ENCODE peak calls at places on chromosome 19, in four cellular contexts. W, H, R and P are unnamed samples.

GRCh38 chr19:5339950-5340636 is 519 bp downstream of the PTPRS start:
- DNase-seq in W (peak), H (peak), R (peak), P (no peak)

GRCh38 chr19:45767410-45767880 is 1.6 kb downstream of the SIX5 start:
- DNase-seq in W (peak), H (peak), R (peak), P (peak)

GRCh38 chr19:48271531-48272151 is 1.8 kb downstream of the ZNF114 start:
- DNase-seq in W (no peak), H (no peak), R (peak), P (peak)

GRCh38 chr19:5498817-5499535 is 43.8 kb downstream of the ZNRF4 start:
- DNase-seq in W (peak), H (no peak), R (peak), P (no peak)

GRCh38 chr19:21611659-21612402 is 106.4 kb downstream of the ZNF429 start:
- DNase-seq in W (no peak), H (no peak), R (no peak), P (no peak)

GRCh38 chr19:23527797-23528196 is 132.5 kb upstream of the ZNF91 start:
- DNase-seq in W (no peak), H (no peak), R (no peak), P (no peak)

GRCh38 chr19:12015015-12015752 is 20.3 kb downstream of the ZNF433 start:
- DNase-seq in W (no peak), H (no peak), R (no peak), P (no peak)

GRCh38 chr19:17687857-17688784 is at the start of gene UNC13A:
- DNase-seq in W (peak), H (peak), R (peak), P (no peak)

GRCh38 chr19:38675611-38676010 is 28.2 kb downstream of the ACTN4 start:
- DNase-seq in W (no peak), H (peak), R (no peak), P (no peak)

GRCh38 chr19:22622901-22623840 is 11.0 kb upstream of the ZNF492 start:
- DNase-seq in W (no peak), H (no peak), R (no peak), P (no peak)

GRCh38 chr19:16527971-16528521 is 14.2 kb downstream of the CHERP start:
- DNase-seq in W (peak), H (peak), R (peak), P (no peak)

GRCh38 chr19:48615145-48616040 is 517 bp upstream of the FAM83E start:
- DNase-seq in W (no peak), H (no peak), R (no peak), P (no peak)

GRCh38 chr19:17944301-17944700 is 11.5 kb downstream of the CCDC124 start:
- DNase-seq in W (no peak), H (no peak), R (no peak), P (no peak)

GRCh38 chr19:55418185-55418584 is 10.6 kb upstream of the UBE2S start:
- DNase-seq in W (peak), H (peak), R (peak), P (peak)

GRCh38 chr19:44032001-44032610 is 6.9 kb downstream of the ZNF222 start:
- DNase-seq in W (no peak), H (no peak), R (no peak), P (no peak)

GRCh38 chr19:15589760-15590451 is 25.1 kb upstream of the CYP4F8 start:
- DNase-seq in W (no peak), H (no peak), R (no peak), P (no peak)

GRCh38 chr19:5850743-5851293 is 431 bp downstream of the FUT3 start:
- DNase-seq in W (no peak), H (peak), R (no peak), P (no peak)

GRCh38 chr19:46321653-46322052 is 24.8 kb downstream of the HIF3A start:
- DNase-seq in W (no peak), H (no peak), R (no peak), P (no peak)

GRCh38 chr19:5306531-5306930 is 34.1 kb downstream of the PTPRS start:
- DNase-seq in W (no peak), H (no peak), R (no peak), P (no peak)

GRCh38 chr19:5074418-5074817 is 105.5 kb downstream of the KDM4B start:
- DNase-seq in W (no peak), H (no peak), R (no peak), P (no peak)

GRCh38 chr19:34555447-34555846 is 73.9 kb downstream of the WTIP start:
- DNase-seq in W (peak), H (no peak), R (peak), P (peak)

GRCh38 chr19:42185281-42185680 is 32.2 kb downstream of the DEDD2 start:
- DNase-seq in W (no peak), H (no peak), R (no peak), P (no peak)

GRCh38 chr19:41328818-41329220 is 18.8 kb downstream of the CCDC97 start:
- DNase-seq in W (no peak), H (no peak), R (no peak), P (no peak)

DNA sequence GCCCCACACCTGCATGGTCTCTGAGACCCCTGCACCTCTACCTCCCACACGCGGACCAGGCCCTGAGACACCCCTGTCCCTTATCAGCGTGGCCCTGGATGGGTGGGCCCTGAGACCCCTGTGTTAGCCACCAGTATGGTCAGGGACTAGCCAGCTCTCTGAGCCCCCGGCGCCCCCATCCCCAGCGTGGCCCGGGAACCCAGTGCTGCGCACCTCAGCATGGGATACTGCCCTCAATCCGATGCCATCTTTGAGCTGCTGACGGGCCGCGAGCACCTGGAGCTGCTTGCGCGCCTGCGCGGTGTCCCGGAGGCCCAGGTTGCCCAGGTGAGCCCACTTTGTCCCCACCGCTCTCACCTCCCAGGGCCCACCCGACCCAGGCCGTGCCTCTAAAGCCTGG is 5.0 kb upstream of the ARHGAP45 start:
- DNase-seq in W (no peak), H (no peak), R (no peak), P (no peak)
- TF ChIP-seq ELF4 in W (no peak), H (no peak), R (no peak), P (no peak)

GRCh38 chr19:13764821-13765394 is 586 bp downstream of the MRI1 start:
- DNase-seq in W (no peak), H (peak), R (peak), P (no peak)

GRCh38 chr19:13765395-13766094 is 1.2 kb downstream of the MRI1 start:
- DNase-seq in W (peak), H (no peak), R (no peak), P (peak)

GRCh38 chr19:13763300-13763699 is 1.0 kb upstream of the MRI1 start:
- DNase-seq in W (no peak), H (no peak), R (no peak), P (no peak)

GRCh38 chr19:13762635-13763235 is 1.6 kb upstream of the MRI1 start:
- DNase-seq in W (no peak), H (no peak), R (no peak), P (no peak)

GRCh38 chr19:13764101-13764807 is at the start of gene MRI1:
- DNase-seq in W (peak), H (peak), R (peak), P (peak)
- TF ChIP-seq ELF4 in W (no peak), H (no peak), R (no peak), P (no peak)

GRCh38 chr19:3057275-3057714 is 5.0 kb downstream of the TLE5 start:
- DNase-seq in W (no peak), H (peak), R (no peak), P (no peak)
- TF ChIP-seq ELF4 in W (no peak), H (no peak), R (no peak), P (no peak)

GRCh38 chr19:52664461-52664860 is 26.3 kb upstream of the ZNF83 start:
- DNase-seq in W (no peak), H (peak), R (peak), P (no peak)

GRCh38 chr19:52667972-52668371 is 29.8 kb upstream of the ZNF83 start:
- DNase-seq in W (no peak), H (no peak), R (no peak), P (no peak)

GRCh38 chr19:52662631-52663030 is 24.5 kb upstream of the ZNF83 start:
- DNase-seq in W (no peak), H (no peak), R (no peak), P (no peak)

GRCh38 chr19:52665047-52665446 is 26.9 kb upstream of the ZNF83 start:
- DNase-seq in W (no peak), H (peak), R (no peak), P (no peak)

GRCh38 chr19:52665529-52665928 is 27.4 kb upstream of the ZNF83 start:
- DNase-seq in W (no peak), H (peak), R (no peak), P (no peak)
- TF ChIP-seq ELF4 in W (no peak), H (no peak), R (no peak), P (no peak)

DNA sequence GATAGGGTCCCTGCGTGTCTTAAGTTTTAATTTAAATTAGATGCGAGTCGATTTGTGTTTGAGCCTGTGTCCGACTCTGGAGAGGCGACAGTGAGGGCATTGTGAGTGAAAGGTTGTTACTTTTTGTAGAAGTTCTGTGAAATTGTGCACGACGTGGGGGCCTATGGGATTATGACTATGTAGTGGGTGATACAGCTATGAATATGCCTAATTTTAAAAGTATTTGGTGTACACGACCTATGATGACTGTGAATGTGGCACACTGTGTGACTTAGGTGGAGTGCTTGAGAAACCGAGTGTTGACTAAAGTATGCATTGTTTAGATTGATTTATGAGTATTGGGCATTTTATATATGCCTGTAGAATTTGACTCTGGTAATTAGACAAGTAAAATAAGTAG is 646 bp downstream of the ZNF567 start:
- DNase-seq in W (no peak), H (no peak), R (no peak), P (no peak)
- TF ChIP-seq ELF4 in W (no peak), H (no peak), R (no peak), P (no peak)

DNA sequence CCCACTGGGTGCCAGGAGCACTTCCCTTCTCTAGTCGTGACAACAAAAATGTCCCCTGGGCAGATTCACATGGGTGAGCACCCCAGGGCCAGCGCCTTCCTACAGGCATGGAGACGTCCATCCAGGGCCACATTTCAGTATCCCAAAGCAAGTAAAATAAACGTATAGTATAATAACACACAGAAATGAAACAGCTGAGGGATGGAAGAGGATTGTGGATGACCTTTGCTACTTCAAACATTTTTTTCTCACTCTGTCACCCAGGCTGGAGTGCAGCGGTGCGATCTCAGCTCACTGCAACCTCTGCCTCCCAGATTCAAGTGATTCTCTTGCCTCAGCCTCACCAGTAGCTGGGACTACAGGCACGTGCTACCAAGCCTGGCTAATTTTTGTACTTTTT is 28.2 kb downstream of the CILP2 start:
- DNase-seq in W (no peak), H (no peak), R (no peak), P (no peak)
- TF ChIP-seq ELF4 in W (no peak), H (no peak), R (no peak), P (no peak)

GRCh38 chr19:9940778-9941177 is 4.5 kb upstream of the OLFM2 start:
- DNase-seq in W (no peak), H (no peak), R (no peak), P (peak)
- TF ChIP-seq ELF4 in W (no peak), H (no peak), R (no peak), P (no peak)

DNA sequence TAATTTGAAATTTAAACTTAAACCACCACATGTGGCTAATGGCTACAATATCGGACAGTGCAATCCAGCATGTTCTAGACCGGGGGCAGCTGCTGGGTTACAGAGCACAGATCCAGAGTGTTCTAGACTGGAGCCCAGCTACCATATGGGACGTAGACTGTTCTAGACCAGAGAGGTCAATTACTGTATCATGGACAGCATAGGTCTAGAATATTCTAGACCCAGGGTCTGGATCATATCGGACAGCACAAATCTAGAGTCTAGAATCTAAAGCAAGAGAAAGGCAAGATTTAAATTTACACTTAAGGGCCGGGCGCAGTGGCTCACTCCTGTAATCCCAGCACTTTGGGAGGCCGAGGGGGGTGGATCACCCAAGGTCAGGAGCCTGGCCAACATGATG is 37.9 kb downstream of the CELF5 start:
- DNase-seq in W (no peak), H (no peak), R (no peak), P (no peak)
- TF ChIP-seq ELF4 in W (no peak), H (no peak), R (no peak), P (no peak)

DNA sequence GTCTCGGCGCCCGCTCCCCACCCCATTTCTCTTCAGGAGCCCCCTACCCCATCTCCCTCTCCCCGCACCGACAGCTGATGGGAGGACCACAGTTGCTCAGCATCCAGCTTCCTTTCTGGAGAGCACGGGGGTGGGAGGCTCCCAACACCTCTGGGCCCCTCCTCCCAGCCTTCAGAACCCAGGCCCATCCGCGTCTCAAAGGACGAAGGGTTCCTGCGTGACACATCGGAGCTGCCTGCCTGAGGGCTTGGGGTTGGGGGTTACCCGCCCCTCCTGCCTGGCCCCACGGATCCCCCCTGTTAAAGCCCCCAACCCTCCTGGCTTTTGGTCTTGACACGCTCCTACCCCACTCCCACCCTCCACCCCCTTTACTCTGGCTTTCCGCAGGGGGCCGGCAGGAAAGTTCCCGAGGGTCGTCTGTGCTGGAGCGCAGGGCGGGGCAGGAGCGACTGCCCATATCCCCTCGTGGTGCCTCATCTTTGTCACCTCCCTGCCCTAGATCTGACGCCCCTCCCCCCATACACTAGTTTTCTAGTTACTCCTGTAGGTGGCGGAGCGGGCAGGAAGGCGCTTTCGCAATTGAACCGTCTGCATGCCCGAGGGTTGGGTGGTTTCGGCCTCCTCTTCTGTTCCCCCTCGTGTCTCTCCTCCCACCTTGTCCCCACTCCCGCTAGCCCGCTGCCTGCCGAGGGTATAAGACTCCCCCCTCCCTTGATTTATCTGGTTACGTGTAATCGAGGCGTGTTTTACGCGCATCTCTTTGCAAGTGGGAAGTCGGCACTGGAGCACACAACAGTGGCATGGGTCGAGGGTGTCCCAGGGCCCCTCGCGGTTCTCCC is 922 bp downstream of the TRAPPC5 start:
- DNase-seq in W (peak), H (peak), R (peak), P (peak)
- TF ChIP-seq ELF4 in W (no peak), H (no peak), R (no peak), P (no peak)

DNA sequence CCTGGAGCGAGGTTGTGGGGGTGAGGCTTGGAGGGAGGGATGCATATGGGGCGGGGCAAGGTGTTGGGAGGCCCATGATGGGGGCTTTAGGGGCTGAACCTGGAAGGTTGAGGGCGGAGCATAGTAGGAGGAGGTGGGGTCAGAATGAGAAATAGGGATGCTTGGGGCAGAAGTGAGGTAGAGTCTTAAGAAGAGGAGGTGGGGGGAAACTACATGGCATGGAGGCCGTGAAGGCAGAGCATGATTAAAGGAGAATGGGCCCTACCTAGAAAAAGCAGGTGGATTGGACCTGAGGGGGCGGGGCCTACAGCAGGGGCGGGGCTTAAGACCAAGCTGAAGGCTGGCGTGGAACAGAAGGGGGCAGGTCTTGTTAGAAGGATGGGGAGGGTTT is 789 bp downstream of the NR1H2 start:
- DNase-seq in W (peak), H (peak), R (peak), P (peak)
- TF ChIP-seq ELF4 in W (no peak), H (no peak), R (no peak), P (no peak)